ENCODE peak calls at places on chromosomes 6 and 20, in eight cellular contexts. Y, F, V, R, Q, G, W and B are unnamed samples.
A peak's percentile ranks its signal among the peaks of the same experiment; 100 is the strongest.

GRCh38 chr20:64104667-64105451 is 2.5 kb downstream of the NPBWR2 start:
- DNase-seq in Y (no peak), F (no peak), V (no peak), R (no peak), Q (peak; percentile 28), G (no peak), W (no peak), B (peak; percentile 1)

GRCh38 chr20:40588891-40589290 is 100.1 kb downstream of the MAFB start:
- DNase-seq in Y (no peak), F (no peak), V (no peak), R (no peak), Q (no peak), G (no peak), W (no peak), B (no peak)

GRCh38 chr20:58480455-58481356 is 34.5 kb downstream of the APCDD1L start:
- DNase-seq in Y (no peak), F (no peak), V (no peak), R (no peak), Q (peak; percentile 10), G (no peak), W (no peak), B (no peak)

GRCh38 chr6:80976336-80976735 is 776.1 kb downstream of the TENT5A start:
- DNase-seq in Y (no peak), F (no peak), V (peak; percentile 6), R (no peak), Q (no peak), G (no peak), W (no peak), B (no peak)

GRCh38 chr20:24060851-24061590 is 72.4 kb upstream of the GGTLC1 start:
- DNase-seq in Y (no peak), F (no peak), V (no peak), R (no peak), Q (peak; percentile 67), G (no peak), W (no peak), B (no peak)

GRCh38 chr6:51541847-51542246 is 545.6 kb downstream of the PKHD1 start:
- DNase-seq in Y (no peak), F (no peak), V (no peak), R (no peak), Q (no peak), G (no peak), W (no peak), B (no peak)

GRCh38 chr6:16670183-16670582 is 91.1 kb downstream of the ATXN1 start:
- DNase-seq in Y (no peak), F (no peak), V (no peak), R (no peak), Q (no peak), G (no peak), W (no peak), B (no peak)

GRCh38 chr6:86969573-86969972 is 32.2 kb downstream of the HTR1E start:
- DNase-seq in Y (no peak), F (no peak), V (no peak), R (no peak), Q (no peak), G (no peak), W (no peak), B (no peak)

GRCh38 chr6:25122001-25122400 is 157.2 kb upstream of the CARMIL1 start:
- DNase-seq in Y (peak; percentile 61), F (no peak), V (no peak), R (no peak), Q (no peak), G (no peak), W (no peak), B (no peak)

GRCh38 chr6:137013738-137014602 is 30.8 kb downstream of the IL20RA start:
- DNase-seq in Y (no peak), F (no peak), V (peak; percentile 66), R (no peak), Q (no peak), G (peak; percentile 15), W (no peak), B (no peak)

GRCh38 chr20:18808712-18809111 is 4.9 kb upstream of the SCP2D1 start:
- DNase-seq in Y (no peak), F (no peak), V (no peak), R (no peak), Q (no peak), G (no peak), W (no peak), B (no peak)

GRCh38 chr6:157615411-157615763 is 207.7 kb upstream of the SNX9 start:
- DNase-seq in Y (no peak), F (no peak), V (no peak), R (no peak), Q (no peak), G (no peak), W (no peak), B (peak; percentile 31)

GRCh38 chr20:36875702-36876472 is at the start of gene TLDC2:
- DNase-seq in Y (no peak), F (no peak), V (no peak), R (no peak), Q (no peak), G (no peak), W (no peak), B (no peak)

GRCh38 chr20:17721802-17722486 is 22.2 kb downstream of the BANF2 start:
- DNase-seq in Y (no peak), F (no peak), V (no peak), R (no peak), Q (peak; percentile 61), G (no peak), W (no peak), B (no peak)

GRCh38 chr6:4130357-4130987 is 4.9 kb downstream of the ECI2 start:
- DNase-seq in Y (no peak), F (no peak), V (no peak), R (no peak), Q (no peak), G (no peak), W (no peak), B (no peak)

GRCh38 chr20:33568378-33569289 is 78.7 kb downstream of the CBFA2T2 start:
- DNase-seq in Y (no peak), F (no peak), V (no peak), R (no peak), Q (peak; percentile 87), G (no peak), W (no peak), B (no peak)

GRCh38 chr20:51985013-51985415 is 182.7 kb upstream of the SALL4 start:
- DNase-seq in Y (peak; percentile 17), F (no peak), V (peak; percentile 96), R (no peak), Q (no peak), G (peak; percentile 54), W (no peak), B (no peak)

GRCh38 chr20:4155953-4156352 is 140.6 kb upstream of the RNF24 start:
- DNase-seq in Y (no peak), F (no peak), V (no peak), R (no peak), Q (no peak), G (no peak), W (no peak), B (no peak)

GRCh38 chr20:10185741-10186558 is 32.7 kb upstream of the SNAP25 start:
- DNase-seq in Y (no peak), F (no peak), V (no peak), R (no peak), Q (no peak), G (no peak), W (no peak), B (no peak)

GRCh38 chr6:32883789-32884188 is 29.8 kb downstream of the PSMB9 start:
- DNase-seq in Y (peak; percentile 36), F (no peak), V (no peak), R (peak; percentile 25), Q (no peak), G (no peak), W (no peak), B (no peak)

GRCh38 chr20:58710481-58711265 is 18.1 kb downstream of the NPEPL1 start:
- DNase-seq in Y (no peak), F (no peak), V (no peak), R (no peak), Q (peak; percentile 46), G (no peak), W (no peak), B (no peak)

GRCh38 chr6:143969077-143969476 is 39.0 kb downstream of the PLAGL1 start:
- DNase-seq in Y (no peak), F (no peak), V (no peak), R (no peak), Q (no peak), G (no peak), W (no peak), B (no peak)
- TF ChIP-seq CTCF in Y (no peak), F (no peak), V (no peak), R (no peak), Q (no peak), G (no peak), W (no peak), B (no peak)

GRCh38 chr6:111342913-111343312 is 140.1 kb downstream of the REV3L start:
- DNase-seq in Y (no peak), F (no peak), V (no peak), R (no peak), Q (no peak), G (no peak), W (no peak), B (no peak)
- TF ChIP-seq CTCF in Y (no peak), F (no peak), V (no peak), R (no peak), Q (no peak), G (no peak), W (no peak), B (no peak)

DNA sequence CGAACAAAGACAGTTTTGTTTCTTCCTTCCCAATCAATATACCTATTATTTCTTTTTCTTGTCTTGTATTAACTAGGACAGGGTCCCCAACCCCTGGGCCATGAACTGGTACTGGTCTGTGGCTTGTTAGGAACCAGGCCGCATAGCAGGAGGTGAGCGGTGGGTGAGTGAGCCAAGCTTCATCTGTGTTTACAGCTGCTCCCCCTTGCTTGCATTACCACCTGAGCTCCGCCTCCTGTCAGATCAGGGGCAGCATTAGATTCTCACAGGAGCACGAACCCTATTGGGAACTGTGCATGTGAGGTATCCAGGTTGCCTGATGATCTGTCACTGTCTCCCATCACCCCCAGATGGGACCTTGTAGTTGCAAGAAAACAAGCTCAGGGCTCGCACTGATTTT is 151.9 kb downstream of the CDKAL1 start:
- DNase-seq in Y (no peak), F (no peak), V (no peak), R (no peak), Q (peak; percentile 82), G (no peak), W (no peak), B (no peak)
- TF ChIP-seq CTCF in Y (no peak), F (no peak), V (no peak), R (no peak), Q (peak; percentile 49), G (no peak), W (no peak), B (no peak)

GRCh38 chr20:45934046-45934586 is 367 bp upstream of the PCIF1 start:
- DNase-seq in Y (peak; percentile 72), F (no peak), V (no peak), R (no peak), Q (peak; percentile 81), G (no peak), W (peak; percentile 37), B (peak; percentile 70)

GRCh38 chr20:45937765-45938164 is 3.3 kb downstream of the PCIF1 start:
- DNase-seq in Y (no peak), F (no peak), V (peak; percentile 32), R (no peak), Q (no peak), G (no peak), W (no peak), B (no peak)

GRCh38 chr20:45935416-45936046 is 1.0 kb downstream of the PCIF1 start:
- DNase-seq in Y (no peak), F (no peak), V (no peak), R (no peak), Q (no peak), G (no peak), W (no peak), B (no peak)

GRCh38 chr20:45934587-45935415 is at the start of gene PCIF1:
- DNase-seq in Y (peak; percentile 99), F (peak; percentile 97), V (peak; percentile 96), R (peak; percentile 92), Q (peak; percentile 99), G (peak; percentile 96), W (peak; percentile 96), B (peak; percentile 99)

GRCh38 chr20:45933231-45934045 is 1.0 kb upstream of the PCIF1 start:
- DNase-seq in Y (peak; percentile 78), F (peak; percentile 44), V (peak; percentile 79), R (peak; percentile 53), Q (peak; percentile 95), G (no peak), W (peak; percentile 48), B (peak; percentile 76)
- TF ChIP-seq CTCF in Y (peak; percentile 10), F (no peak), V (peak; percentile 58), R (peak; percentile 21), Q (peak; percentile 58), G (no peak), W (no peak), B (peak; percentile 25)